ENCODE peak calls at places on chromosomes 7 and 10, in nine cellular contexts. One of them, this sample, is unnamed. For H3K4me1 and H3K27me3, the result is how much of the 10 kb centered on the place peaks cover.

GRCh38 chr10:129929343-129930297 is 34.5 kb downstream of the EBF3 start:
- DNase-seq in adipocyte: no peak
- DNase-seq in prostate gland: no peak
- DNase-seq in A673: no peak
- DNase-seq in CD8-positive, alpha-beta T cell: no peak
- DNase-seq in spleen: peak
- DNase-seq in left ventricle myocardium inferior: peak
- DNase-seq in uterus: no peak
- DNase-seq in body of pancreas: no peak
- DNase-seq in this sample: no peak

GRCh38 chr10:44419790-44420549 is 35.1 kb upstream of the CXCL12 start:
- DNase-seq in adipocyte: no peak
- DNase-seq in prostate gland: no peak
- DNase-seq in A673: no peak
- DNase-seq in CD8-positive, alpha-beta T cell: no peak
- DNase-seq in spleen: no peak
- DNase-seq in left ventricle myocardium inferior: no peak
- DNase-seq in uterus: no peak
- DNase-seq in body of pancreas: no peak
- DNase-seq in this sample: no peak

GRCh38 chr10:80772596-80772995 is 234.9 kb downstream of the SH2D4B start:
- DNase-seq in adipocyte: no peak
- DNase-seq in prostate gland: no peak
- DNase-seq in A673: no peak
- DNase-seq in CD8-positive, alpha-beta T cell: no peak
- DNase-seq in spleen: no peak
- DNase-seq in left ventricle myocardium inferior: no peak
- DNase-seq in uterus: no peak
- DNase-seq in body of pancreas: no peak
- DNase-seq in this sample: no peak

GRCh38 chr10:109821672-109822071 is 101.6 kb downstream of the XPNPEP1 start:
- DNase-seq in adipocyte: no peak
- DNase-seq in prostate gland: no peak
- DNase-seq in A673: no peak
- DNase-seq in CD8-positive, alpha-beta T cell: no peak
- DNase-seq in spleen: no peak
- DNase-seq in left ventricle myocardium inferior: no peak
- DNase-seq in uterus: no peak
- DNase-seq in body of pancreas: no peak
- DNase-seq in this sample: no peak

GRCh38 chr7:1151156-1151555 is 8.8 kb downstream of the ZFAND2A start:
- DNase-seq in adipocyte: no peak
- DNase-seq in prostate gland: no peak
- DNase-seq in A673: no peak
- DNase-seq in CD8-positive, alpha-beta T cell: no peak
- DNase-seq in spleen: peak
- DNase-seq in left ventricle myocardium inferior: no peak
- DNase-seq in uterus: no peak
- DNase-seq in body of pancreas: no peak
- DNase-seq in this sample: no peak

GRCh38 chr7:47795631-47796030 is 152.6 kb downstream of the PKD1L1 start:
- DNase-seq in adipocyte: peak
- DNase-seq in prostate gland: no peak
- DNase-seq in A673: no peak
- DNase-seq in CD8-positive, alpha-beta T cell: no peak
- DNase-seq in spleen: no peak
- DNase-seq in left ventricle myocardium inferior: no peak
- DNase-seq in uterus: no peak
- DNase-seq in body of pancreas: no peak
- DNase-seq in this sample: no peak

GRCh38 chr7:80767655-80768054 is 129.2 kb downstream of the CD36 start:
- DNase-seq in adipocyte: no peak
- DNase-seq in prostate gland: no peak
- DNase-seq in A673: no peak
- DNase-seq in CD8-positive, alpha-beta T cell: no peak
- DNase-seq in spleen: no peak
- DNase-seq in left ventricle myocardium inferior: no peak
- DNase-seq in uterus: no peak
- DNase-seq in body of pancreas: no peak
- DNase-seq in this sample: no peak

GRCh38 chr10:54441286-54441685 is 359.7 kb downstream of the PCDH15 start:
- DNase-seq in adipocyte: no peak
- DNase-seq in prostate gland: no peak
- DNase-seq in A673: no peak
- DNase-seq in CD8-positive, alpha-beta T cell: no peak
- DNase-seq in spleen: no peak
- DNase-seq in left ventricle myocardium inferior: no peak
- DNase-seq in uterus: no peak
- DNase-seq in body of pancreas: no peak
- DNase-seq in this sample: no peak

GRCh38 chr7:71439316-71439715 is 307.4 kb downstream of the GALNT17 start:
- DNase-seq in adipocyte: no peak
- DNase-seq in prostate gland: no peak
- DNase-seq in A673: no peak
- DNase-seq in CD8-positive, alpha-beta T cell: no peak
- DNase-seq in spleen: no peak
- DNase-seq in left ventricle myocardium inferior: no peak
- DNase-seq in uterus: no peak
- DNase-seq in body of pancreas: no peak
- DNase-seq in this sample: no peak

GRCh38 chr7:16647435-16647960 is 1.5 kb downstream of the BZW2 start:
- DNase-seq in adipocyte: no peak
- DNase-seq in prostate gland: no peak
- DNase-seq in A673: no peak
- DNase-seq in CD8-positive, alpha-beta T cell: no peak
- DNase-seq in spleen: no peak
- DNase-seq in left ventricle myocardium inferior: no peak
- DNase-seq in uterus: no peak
- DNase-seq in body of pancreas: no peak
- DNase-seq in this sample: no peak
- H3K4me1 ChIP-seq in adipocyte: under half
- H3K4me1 ChIP-seq in prostate gland: under half
- H3K4me1 ChIP-seq in A673: half or more
- H3K4me1 ChIP-seq in CD8-positive, alpha-beta T cell: half or more
- H3K4me1 ChIP-seq in spleen: half or more
- H3K4me1 ChIP-seq in left ventricle myocardium inferior: half or more
- H3K4me1 ChIP-seq in uterus: under half
- H3K4me1 ChIP-seq in body of pancreas: half or more
- H3K4me1 ChIP-seq in this sample: under half

GRCh38 chr7:129347330-129347729 is 86.9 kb upstream of the STRIP2 start:
- DNase-seq in adipocyte: no peak
- DNase-seq in prostate gland: no peak
- DNase-seq in A673: no peak
- DNase-seq in CD8-positive, alpha-beta T cell: no peak
- DNase-seq in spleen: no peak
- DNase-seq in left ventricle myocardium inferior: no peak
- DNase-seq in uterus: no peak
- DNase-seq in body of pancreas: no peak
- DNase-seq in this sample: no peak
- H3K4me3 ChIP-seq in adipocyte: no peak
- H3K4me3 ChIP-seq in prostate gland: no peak
- H3K4me3 ChIP-seq in A673: no peak
- H3K4me3 ChIP-seq in CD8-positive, alpha-beta T cell: no peak
- H3K4me3 ChIP-seq in spleen: no peak
- H3K4me3 ChIP-seq in left ventricle myocardium inferior: no peak
- H3K4me3 ChIP-seq in uterus: no peak
- H3K4me3 ChIP-seq in body of pancreas: no peak
- H3K4me3 ChIP-seq in this sample: no peak

GRCh38 chr7:2635148-2635668 is 3.4 kb downstream of the TTYH3 start:
- DNase-seq in adipocyte: no peak
- DNase-seq in prostate gland: no peak
- DNase-seq in A673: no peak
- DNase-seq in CD8-positive, alpha-beta T cell: no peak
- DNase-seq in spleen: peak
- DNase-seq in left ventricle myocardium inferior: no peak
- DNase-seq in uterus: no peak
- DNase-seq in body of pancreas: no peak
- DNase-seq in this sample: no peak

GRCh38 chr7:2634265-2635145 is 2.7 kb downstream of the TTYH3 start:
- DNase-seq in adipocyte: no peak
- DNase-seq in prostate gland: no peak
- DNase-seq in A673: no peak
- DNase-seq in CD8-positive, alpha-beta T cell: no peak
- DNase-seq in spleen: peak
- DNase-seq in left ventricle myocardium inferior: no peak
- DNase-seq in uterus: no peak
- DNase-seq in body of pancreas: no peak
- DNase-seq in this sample: no peak

GRCh38 chr7:2637505-2638223 is 5.9 kb downstream of the TTYH3 start:
- DNase-seq in adipocyte: no peak
- DNase-seq in prostate gland: no peak
- DNase-seq in A673: no peak
- DNase-seq in CD8-positive, alpha-beta T cell: no peak
- DNase-seq in spleen: peak
- DNase-seq in left ventricle myocardium inferior: peak
- DNase-seq in uterus: no peak
- DNase-seq in body of pancreas: peak
- DNase-seq in this sample: no peak

GRCh38 chr7:2637066-2637471 is 5.3 kb downstream of the TTYH3 start:
- DNase-seq in adipocyte: no peak
- DNase-seq in prostate gland: no peak
- DNase-seq in A673: no peak
- DNase-seq in CD8-positive, alpha-beta T cell: no peak
- DNase-seq in spleen: no peak
- DNase-seq in left ventricle myocardium inferior: no peak
- DNase-seq in uterus: no peak
- DNase-seq in body of pancreas: no peak
- DNase-seq in this sample: no peak

GRCh38 chr7:2635810-2636701 is 4.3 kb downstream of the TTYH3 start:
- DNase-seq in adipocyte: peak
- DNase-seq in prostate gland: no peak
- DNase-seq in A673: no peak
- DNase-seq in CD8-positive, alpha-beta T cell: no peak
- DNase-seq in spleen: peak
- DNase-seq in left ventricle myocardium inferior: peak
- DNase-seq in uterus: no peak
- DNase-seq in body of pancreas: peak
- DNase-seq in this sample: no peak
- H3K27me3 ChIP-seq in adipocyte: under half
- H3K27me3 ChIP-seq in prostate gland: under half
- H3K27me3 ChIP-seq in A673: under half
- H3K27me3 ChIP-seq in CD8-positive, alpha-beta T cell: under half
- H3K27me3 ChIP-seq in spleen: under half
- H3K27me3 ChIP-seq in left ventricle myocardium inferior: under half
- H3K27me3 ChIP-seq in uterus: under half
- H3K27me3 ChIP-seq in body of pancreas: under half
- H3K27me3 ChIP-seq in this sample: under half

DNA sequence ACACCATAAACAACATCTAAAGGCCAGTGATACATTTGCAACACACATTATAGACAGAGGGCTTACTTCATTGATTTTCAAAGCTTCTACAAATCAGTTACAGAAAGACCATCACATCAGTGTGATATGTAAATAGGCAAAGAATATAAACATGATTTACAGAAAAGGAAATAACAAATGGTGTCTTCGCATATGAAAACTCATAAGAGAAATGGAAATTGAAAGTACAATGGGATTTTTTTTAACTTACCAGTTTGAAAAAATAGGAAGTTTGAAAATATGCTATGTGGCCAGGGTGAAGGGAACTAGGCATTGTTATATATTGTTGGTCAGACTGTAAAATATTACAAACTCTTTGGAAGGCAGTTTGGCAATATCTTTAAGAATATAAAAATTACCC is 27.3 kb downstream of the SEC23IP start:
- DNase-seq in adipocyte: no peak
- DNase-seq in prostate gland: no peak
- DNase-seq in A673: no peak
- DNase-seq in CD8-positive, alpha-beta T cell: no peak
- DNase-seq in spleen: no peak
- DNase-seq in left ventricle myocardium inferior: no peak
- DNase-seq in uterus: no peak
- DNase-seq in body of pancreas: no peak
- DNase-seq in this sample: no peak
- H3K4me1 ChIP-seq in adipocyte: under half
- H3K4me1 ChIP-seq in prostate gland: under half
- H3K4me1 ChIP-seq in A673: under half
- H3K4me1 ChIP-seq in CD8-positive, alpha-beta T cell: under half
- H3K4me1 ChIP-seq in spleen: under half
- H3K4me1 ChIP-seq in left ventricle myocardium inferior: under half
- H3K4me1 ChIP-seq in uterus: under half
- H3K4me1 ChIP-seq in body of pancreas: under half
- H3K4me1 ChIP-seq in this sample: under half

DNA sequence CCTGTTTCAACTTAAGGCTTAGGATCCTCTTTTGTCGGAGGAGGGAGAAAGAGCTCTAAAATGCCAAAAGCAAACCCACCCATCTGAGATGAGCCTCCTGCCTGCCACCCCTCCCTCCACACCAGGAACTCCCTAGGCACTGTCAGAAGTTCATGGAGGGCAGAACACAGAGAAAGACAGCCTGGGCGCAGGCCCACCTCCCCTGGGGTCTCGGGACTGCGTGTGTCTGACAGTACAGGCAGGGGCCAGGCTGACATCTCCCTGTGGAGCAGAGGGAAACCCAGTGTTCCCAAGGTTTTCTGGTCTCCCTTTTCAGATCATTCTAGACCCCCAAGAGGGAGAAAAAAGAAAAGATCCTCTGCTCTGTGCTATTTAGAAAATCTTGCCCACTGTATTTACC is 5.3 kb downstream of the PDIA4 start:
- DNase-seq in adipocyte: no peak
- DNase-seq in prostate gland: no peak
- DNase-seq in A673: no peak
- DNase-seq in CD8-positive, alpha-beta T cell: no peak
- DNase-seq in spleen: peak
- DNase-seq in left ventricle myocardium inferior: no peak
- DNase-seq in uterus: no peak
- DNase-seq in body of pancreas: no peak
- DNase-seq in this sample: no peak
- H3K4me3 ChIP-seq in adipocyte: no peak
- H3K4me3 ChIP-seq in prostate gland: no peak
- H3K4me3 ChIP-seq in A673: no peak
- H3K4me3 ChIP-seq in CD8-positive, alpha-beta T cell: no peak
- H3K4me3 ChIP-seq in spleen: no peak
- H3K4me3 ChIP-seq in left ventricle myocardium inferior: no peak
- H3K4me3 ChIP-seq in uterus: no peak
- H3K4me3 ChIP-seq in body of pancreas: no peak
- H3K4me3 ChIP-seq in this sample: no peak

GRCh38 chr7:29413511-29414178 is 150.0 kb upstream of the PRR15 start:
- DNase-seq in adipocyte: peak
- DNase-seq in prostate gland: no peak
- DNase-seq in A673: no peak
- DNase-seq in CD8-positive, alpha-beta T cell: no peak
- DNase-seq in spleen: no peak
- DNase-seq in left ventricle myocardium inferior: no peak
- DNase-seq in uterus: no peak
- DNase-seq in body of pancreas: peak
- DNase-seq in this sample: no peak
- H3K27me3 ChIP-seq in adipocyte: under half
- H3K27me3 ChIP-seq in prostate gland: under half
- H3K27me3 ChIP-seq in A673: under half
- H3K27me3 ChIP-seq in CD8-positive, alpha-beta T cell: under half
- H3K27me3 ChIP-seq in spleen: under half
- H3K27me3 ChIP-seq in left ventricle myocardium inferior: under half
- H3K27me3 ChIP-seq in uterus: under half
- H3K27me3 ChIP-seq in body of pancreas: under half
- H3K27me3 ChIP-seq in this sample: under half

GRCh38 chr10:127925471-127926207 is 18.7 kb downstream of the PTPRE start:
- DNase-seq in adipocyte: no peak
- DNase-seq in prostate gland: no peak
- DNase-seq in A673: no peak
- DNase-seq in CD8-positive, alpha-beta T cell: no peak
- DNase-seq in spleen: no peak
- DNase-seq in left ventricle myocardium inferior: no peak
- DNase-seq in uterus: no peak
- DNase-seq in body of pancreas: no peak
- DNase-seq in this sample: peak
- H3K4me1 ChIP-seq in adipocyte: under half
- H3K4me1 ChIP-seq in prostate gland: under half
- H3K4me1 ChIP-seq in A673: under half
- H3K4me1 ChIP-seq in CD8-positive, alpha-beta T cell: under half
- H3K4me1 ChIP-seq in spleen: under half
- H3K4me1 ChIP-seq in left ventricle myocardium inferior: half or more
- H3K4me1 ChIP-seq in uterus: under half
- H3K4me1 ChIP-seq in body of pancreas: under half
- H3K4me1 ChIP-seq in this sample: under half